ENCODE peak calls at places on chromosome 16, in seven cellular contexts. One of them, this sample, is unnamed.

GRCh38 chr16:84868829-84869457 is 49.2 kb downstream of the CRISPLD2 start:
- DNase-seq in WERI-Rb-1: no peak
- DNase-seq in GM13977: no peak
- DNase-seq in lung: no peak
- DNase-seq in heart left ventricle: peak; percentile 22
- DNase-seq in WTC11: no peak
- DNase-seq in fibroblast of lung: no peak
- DNase-seq in this sample: no peak

GRCh38 chr16:72025404-72026114 is 17.0 kb downstream of the DHODH start:
- DNase-seq in WERI-Rb-1: no peak
- DNase-seq in fibroblast of lung: no peak
- DNase-seq in GM13977: no peak
- DNase-seq in lung: no peak
- DNase-seq in heart left ventricle: no peak
- DNase-seq in WTC11: no peak
- DNase-seq in this sample: no peak

GRCh38 chr16:46711106-46711769 is 21.8 kb downstream of the ORC6 start:
- DNase-seq in lung: no peak
- DNase-seq in WERI-Rb-1: no peak
- DNase-seq in GM13977: no peak
- DNase-seq in WTC11: no peak
- DNase-seq in heart left ventricle: peak; percentile 77
- DNase-seq in fibroblast of lung: no peak
- DNase-seq in this sample: no peak

GRCh38 chr16:2597560-2597902 is 59.7 kb downstream of the PDPK1 start:
- DNase-seq in lung: no peak
- DNase-seq in WTC11: no peak
- DNase-seq in GM13977: no peak
- DNase-seq in heart left ventricle: no peak
- DNase-seq in WERI-Rb-1: no peak
- DNase-seq in fibroblast of lung: no peak
- DNase-seq in this sample: no peak

GRCh38 chr16:70679653-70680494 is 6.0 kb downstream of the MTSS2 start:
- DNase-seq in WTC11: peak; percentile 72
- DNase-seq in heart left ventricle: peak; percentile 71
- DNase-seq in fibroblast of lung: no peak
- DNase-seq in WERI-Rb-1: no peak
- DNase-seq in lung: no peak
- DNase-seq in GM13977: peak; percentile 80
- DNase-seq in this sample: no peak

GRCh38 chr16:17777461-17777863 is 306.7 kb upstream of the XYLT1 start:
- DNase-seq in fibroblast of lung: peak; percentile 59
- DNase-seq in WTC11: no peak
- DNase-seq in GM13977: no peak
- DNase-seq in lung: no peak
- DNase-seq in WERI-Rb-1: no peak
- DNase-seq in heart left ventricle: no peak
- DNase-seq in this sample: no peak

GRCh38 chr16:28491970-28492474 is at the start of gene CLN3:
- DNase-seq in heart left ventricle: peak; percentile 90
- DNase-seq in lung: peak; percentile 94
- DNase-seq in WERI-Rb-1: peak; percentile 93
- DNase-seq in GM13977: peak; percentile 91
- DNase-seq in WTC11: peak; percentile 89
- DNase-seq in fibroblast of lung: peak; percentile 98
- DNase-seq in this sample: peak; percentile 96

GRCh38 chr16:23504076-23504452 is 6.2 kb downstream of the GGA2 start:
- DNase-seq in WTC11: no peak
- DNase-seq in fibroblast of lung: peak; percentile 63
- DNase-seq in heart left ventricle: no peak
- DNase-seq in lung: peak; percentile 70
- DNase-seq in GM13977: no peak
- DNase-seq in WERI-Rb-1: no peak
- DNase-seq in this sample: no peak

GRCh38 chr16:27189335-27189972 is 13.9 kb upstream of the KDM8 start:
- DNase-seq in WTC11: peak; percentile 50
- DNase-seq in WERI-Rb-1: peak; percentile 36
- DNase-seq in GM13977: no peak
- DNase-seq in fibroblast of lung: no peak
- DNase-seq in heart left ventricle: no peak
- DNase-seq in lung: no peak
- DNase-seq in this sample: no peak

GRCh38 chr16:56795011-56795410 is 65.1 kb downstream of the NUP93 start:
- DNase-seq in fibroblast of lung: no peak
- DNase-seq in heart left ventricle: no peak
- DNase-seq in lung: no peak
- DNase-seq in WERI-Rb-1: no peak
- DNase-seq in WTC11: no peak
- DNase-seq in GM13977: no peak
- DNase-seq in this sample: no peak

GRCh38 chr16:67593288-67593687 is 31.0 kb downstream of the CTCF start:
- DNase-seq in fibroblast of lung: no peak
- DNase-seq in GM13977: no peak
- DNase-seq in WERI-Rb-1: no peak
- DNase-seq in heart left ventricle: no peak
- DNase-seq in lung: no peak
- DNase-seq in WTC11: no peak
- DNase-seq in this sample: no peak

GRCh38 chr16:66758086-66758485 is 6.7 kb upstream of the DYNC1LI2 start:
- DNase-seq in heart left ventricle: no peak
- DNase-seq in GM13977: no peak
- DNase-seq in WTC11: no peak
- DNase-seq in WERI-Rb-1: no peak
- DNase-seq in fibroblast of lung: no peak
- DNase-seq in lung: no peak
- DNase-seq in this sample: no peak

DNA sequence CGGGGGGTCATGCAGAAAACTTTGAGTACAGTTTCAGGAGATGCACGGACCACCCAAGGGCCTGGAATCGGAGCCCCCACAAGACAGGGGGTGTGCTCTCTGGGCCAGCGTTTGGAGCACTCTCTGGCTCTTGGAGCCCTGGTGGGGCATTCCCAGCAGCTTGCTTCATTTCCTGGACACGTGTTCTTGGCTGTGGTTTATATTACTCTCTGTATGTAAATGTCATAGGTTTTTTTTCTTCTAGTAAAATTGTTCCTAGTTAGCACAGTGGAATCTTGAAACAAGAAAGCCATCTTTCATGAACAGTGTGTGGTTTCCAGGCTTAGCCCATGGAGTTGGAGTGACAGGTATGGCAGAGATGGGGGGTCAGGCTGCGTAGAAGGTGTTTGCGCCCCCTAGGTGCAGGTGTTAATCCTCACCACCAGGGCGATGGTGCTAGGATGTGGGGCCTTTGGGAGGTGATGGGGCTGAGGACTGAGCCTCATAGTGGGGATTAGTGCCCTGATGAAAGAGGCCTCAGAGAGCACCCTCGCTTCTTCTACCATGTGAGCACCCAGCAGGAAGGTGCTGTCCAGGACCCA is 79.8 kb downstream of the JPH3 start:
- DNase-seq in WERI-Rb-1: peak; percentile 19
- DNase-seq in lung: no peak
- DNase-seq in GM13977: peak; percentile 77
- DNase-seq in heart left ventricle: no peak
- DNase-seq in WTC11: peak; percentile 75
- DNase-seq in fibroblast of lung: peak; percentile 68
- DNase-seq in this sample: no peak
- TF ChIP-seq CTCF in WERI-Rb-1: peak; percentile 34
- TF ChIP-seq CTCF in lung: no peak
- TF ChIP-seq CTCF in GM13977: peak; percentile 42
- TF ChIP-seq CTCF in heart left ventricle: no peak
- TF ChIP-seq CTCF in WTC11: peak; percentile 66
- TF ChIP-seq CTCF in fibroblast of lung: peak; percentile 35
- TF ChIP-seq CTCF in this sample: no peak

GRCh38 chr16:29814592-29814991 is 1.4 kb upstream of the PAGR1 start:
- DNase-seq in heart left ventricle: no peak
- DNase-seq in WTC11: no peak
- DNase-seq in GM13977: no peak
- DNase-seq in fibroblast of lung: no peak
- DNase-seq in lung: no peak
- DNase-seq in WERI-Rb-1: no peak
- DNase-seq in this sample: no peak

GRCh38 chr16:29815032-29815721 is 775 bp upstream of the PAGR1 start:
- DNase-seq in heart left ventricle: no peak
- DNase-seq in WTC11: peak; percentile 30
- DNase-seq in WERI-Rb-1: no peak
- DNase-seq in fibroblast of lung: no peak
- DNase-seq in lung: no peak
- DNase-seq in GM13977: no peak
- DNase-seq in this sample: peak; percentile 56

GRCh38 chr16:29818082-29818481 is 2.1 kb downstream of the PAGR1 start:
- DNase-seq in heart left ventricle: no peak
- DNase-seq in lung: no peak
- DNase-seq in WERI-Rb-1: no peak
- DNase-seq in WTC11: no peak
- DNase-seq in fibroblast of lung: no peak
- DNase-seq in GM13977: no peak
- DNase-seq in this sample: no peak

GRCh38 chr16:29815793-29816693 is at the start of gene PAGR1:
- DNase-seq in fibroblast of lung: peak; percentile 100
- DNase-seq in lung: peak; percentile 98
- DNase-seq in GM13977: peak; percentile 96
- DNase-seq in heart left ventricle: peak; percentile 98
- DNase-seq in WTC11: peak; percentile 98
- DNase-seq in WERI-Rb-1: peak; percentile 98
- DNase-seq in this sample: peak; percentile 99

DNA sequence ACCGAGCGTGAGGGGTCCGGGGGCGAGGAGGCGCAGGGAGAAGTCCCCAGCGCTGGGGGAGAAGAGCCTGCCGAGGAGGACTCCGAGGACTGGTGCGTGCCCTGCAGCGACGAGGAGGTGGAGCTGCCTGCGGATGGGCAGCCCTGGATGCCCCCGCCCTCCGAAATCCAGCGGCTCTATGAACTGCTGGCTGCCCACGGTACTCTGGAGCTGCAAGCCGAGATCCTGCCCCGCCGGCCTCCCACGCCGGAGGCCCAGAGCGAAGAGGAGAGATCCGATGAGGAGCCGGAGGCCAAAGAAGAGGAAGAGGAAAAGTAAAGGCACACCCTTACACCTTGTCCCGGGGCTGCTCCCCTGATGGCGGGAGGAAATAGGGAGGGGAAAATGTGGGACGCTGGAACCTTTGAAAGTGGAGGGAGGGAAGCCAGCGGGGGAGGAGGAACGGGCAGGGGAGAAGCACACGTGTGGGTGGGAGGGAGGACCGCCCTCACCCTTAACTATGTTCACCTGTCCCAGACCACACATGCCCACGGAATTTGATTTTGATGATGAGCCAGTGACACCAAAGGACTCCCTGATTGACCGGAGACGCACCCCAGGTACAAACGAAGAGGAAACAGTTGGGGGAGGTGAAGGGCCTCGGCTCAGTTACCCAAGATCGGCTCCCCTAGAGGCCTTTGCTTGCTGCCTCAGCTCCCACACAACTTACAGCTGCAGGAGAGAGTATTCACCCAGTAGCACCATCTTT is 916 bp downstream of the PAGR1 start:
- DNase-seq in WERI-Rb-1: peak; percentile 65
- DNase-seq in fibroblast of lung: peak; percentile 53
- DNase-seq in WTC11: peak; percentile 62
- DNase-seq in lung: no peak
- DNase-seq in heart left ventricle: peak; percentile 85
- DNase-seq in GM13977: no peak
- DNase-seq in this sample: peak; percentile 80
- TF ChIP-seq CTCF in WERI-Rb-1: peak; percentile 28
- TF ChIP-seq CTCF in fibroblast of lung: peak; percentile 23
- TF ChIP-seq CTCF in WTC11: no peak
- TF ChIP-seq CTCF in lung: no peak
- TF ChIP-seq CTCF in heart left ventricle: no peak
- TF ChIP-seq CTCF in GM13977: no peak
- TF ChIP-seq CTCF in this sample: no peak

GRCh38 chr16:53059672-53060071 is 4.9 kb downstream of the CHD9 start:
- DNase-seq in fibroblast of lung: peak; percentile 17
- DNase-seq in lung: no peak
- DNase-seq in WERI-Rb-1: no peak
- DNase-seq in GM13977: no peak
- DNase-seq in WTC11: no peak
- DNase-seq in heart left ventricle: no peak
- DNase-seq in this sample: no peak

GRCh38 chr16:53061256-53061655 is 6.5 kb downstream of the CHD9 start:
- DNase-seq in fibroblast of lung: no peak
- DNase-seq in lung: no peak
- DNase-seq in WTC11: no peak
- DNase-seq in GM13977: no peak
- DNase-seq in WERI-Rb-1: no peak
- DNase-seq in heart left ventricle: no peak
- DNase-seq in this sample: no peak

GRCh38 chr16:53058882-53059281 is 4.1 kb downstream of the CHD9 start:
- DNase-seq in WTC11: no peak
- DNase-seq in WERI-Rb-1: no peak
- DNase-seq in fibroblast of lung: no peak
- DNase-seq in GM13977: no peak
- DNase-seq in lung: no peak
- DNase-seq in heart left ventricle: no peak
- DNase-seq in this sample: no peak

GRCh38 chr16:53064179-53064578 is 9.4 kb downstream of the CHD9 start:
- DNase-seq in fibroblast of lung: no peak
- DNase-seq in heart left ventricle: no peak
- DNase-seq in WERI-Rb-1: no peak
- DNase-seq in GM13977: no peak
- DNase-seq in WTC11: no peak
- DNase-seq in lung: no peak
- DNase-seq in this sample: no peak

GRCh38 chr16:53061701-53062159 is 6.9 kb downstream of the CHD9 start:
- DNase-seq in fibroblast of lung: no peak
- DNase-seq in WERI-Rb-1: no peak
- DNase-seq in heart left ventricle: no peak
- DNase-seq in WTC11: no peak
- DNase-seq in lung: peak; percentile 59
- DNase-seq in GM13977: peak; percentile 67
- DNase-seq in this sample: peak; percentile 85
- TF ChIP-seq CTCF in fibroblast of lung: no peak
- TF ChIP-seq CTCF in WERI-Rb-1: no peak
- TF ChIP-seq CTCF in heart left ventricle: no peak
- TF ChIP-seq CTCF in WTC11: no peak
- TF ChIP-seq CTCF in lung: no peak
- TF ChIP-seq CTCF in GM13977: peak; percentile 4
- TF ChIP-seq CTCF in this sample: no peak

GRCh38 chr16:49848530-49848929 is 7.4 kb downstream of the ZNF423 start:
- DNase-seq in lung: no peak
- DNase-seq in fibroblast of lung: no peak
- DNase-seq in heart left ventricle: no peak
- DNase-seq in WERI-Rb-1: no peak
- DNase-seq in WTC11: no peak
- DNase-seq in GM13977: no peak
- DNase-seq in this sample: no peak

GRCh38 chr16:49849709-49850108 is 6.2 kb downstream of the ZNF423 start:
- DNase-seq in fibroblast of lung: no peak
- DNase-seq in WTC11: no peak
- DNase-seq in WERI-Rb-1: no peak
- DNase-seq in heart left ventricle: no peak
- DNase-seq in GM13977: no peak
- DNase-seq in lung: no peak
- DNase-seq in this sample: no peak

GRCh38 chr16:49846800-49847199 is 9.1 kb downstream of the ZNF423 start:
- DNase-seq in GM13977: no peak
- DNase-seq in lung: no peak
- DNase-seq in heart left ventricle: no peak
- DNase-seq in WERI-Rb-1: no peak
- DNase-seq in fibroblast of lung: no peak
- DNase-seq in WTC11: no peak
- DNase-seq in this sample: no peak

GRCh38 chr16:49850558-49851467 is 5.1 kb downstream of the ZNF423 start:
- DNase-seq in fibroblast of lung: no peak
- DNase-seq in WERI-Rb-1: no peak
- DNase-seq in lung: no peak
- DNase-seq in GM13977: no peak
- DNase-seq in heart left ventricle: no peak
- DNase-seq in WTC11: no peak
- DNase-seq in this sample: no peak

GRCh38 chr16:49849037-49849436 is 6.9 kb downstream of the ZNF423 start:
- DNase-seq in GM13977: no peak
- DNase-seq in lung: no peak
- DNase-seq in heart left ventricle: no peak
- DNase-seq in fibroblast of lung: no peak
- DNase-seq in WTC11: no peak
- DNase-seq in WERI-Rb-1: no peak
- DNase-seq in this sample: no peak
- TF ChIP-seq CTCF in GM13977: no peak
- TF ChIP-seq CTCF in lung: no peak
- TF ChIP-seq CTCF in heart left ventricle: no peak
- TF ChIP-seq CTCF in fibroblast of lung: no peak
- TF ChIP-seq CTCF in WTC11: no peak
- TF ChIP-seq CTCF in WERI-Rb-1: no peak
- TF ChIP-seq CTCF in this sample: no peak

This sample was measured in colonic mucosa.